ENCODE peak calls at places on chromosomes 7 and 10, in nine cellular contexts. C is GM23248, D is MM.1S, E is colonic mucosa, T is H1, M is K562, V is neuronal stem cell, A is mesendoderm, P is HCT116. L is an unnamed sample.

GRCh38 chr10:12971001-12971788 is 30.3 kb downstream of the CCDC3 start:
- DNase-seq in C (no peak), D (no peak), E (no peak), T (no peak), M (no peak), V (no peak), A (no peak), P (no peak), L (no peak)

GRCh38 chr7:81516898-81517297 is 252.9 kb downstream of the HGF start:
- DNase-seq in C (peak), D (no peak), E (no peak), T (no peak), M (no peak), V (no peak), A (no peak), P (no peak), L (no peak)

GRCh38 chr10:123614888-123615287 is 51.3 kb upstream of the GPR26 start:
- DNase-seq in C (peak), D (peak), E (peak), T (peak), M (peak), V (peak), A (peak), P (peak), L (peak)

GRCh38 chr7:118372530-118372929 is 148.0 kb downstream of the ANKRD7 start:
- DNase-seq in C (peak), D (peak), E (no peak), T (no peak), M (peak), V (no peak), A (no peak), P (no peak), L (no peak)

GRCh38 chr10:60139798-60140566 is 233.6 kb upstream of the CCDC6 start:
- DNase-seq in C (peak), D (no peak), E (no peak), T (no peak), M (no peak), V (peak), A (peak), P (no peak), L (no peak)

GRCh38 chr10:99984201-99984600 is 25.5 kb downstream of the DNMBP start:
- DNase-seq in C (peak), D (peak), E (no peak), T (no peak), M (no peak), V (no peak), A (no peak), P (no peak), L (no peak)

GRCh38 chr7:1854521-1855395 is 184.7 kb downstream of the ELFN1 start:
- DNase-seq in C (no peak), D (no peak), E (no peak), T (no peak), M (peak), V (no peak), A (no peak), P (no peak), L (no peak)

GRCh38 chr10:98394855-98395440 is 20.0 kb downstream of the PYROXD2 start:
- DNase-seq in C (peak), D (no peak), E (no peak), T (no peak), M (no peak), V (no peak), A (no peak), P (no peak), L (no peak)

GRCh38 chr7:14233898-14234174 is 244.4 kb upstream of the ETV1 start:
- DNase-seq in C (no peak), D (no peak), E (no peak), T (no peak), M (no peak), V (no peak), A (no peak), P (no peak), L (no peak)

GRCh38 chr10:69088801-69089501 is 1.0 kb downstream of the SRGN start:
- DNase-seq in C (peak), D (peak), E (no peak), T (no peak), M (peak), V (no peak), A (no peak), P (no peak), L (no peak)

GRCh38 chr7:44102846-44103565 is 1.1 kb upstream of the AEBP1 start:
- DNase-seq in C (no peak), D (no peak), E (no peak), T (no peak), M (no peak), V (no peak), A (no peak), P (no peak), L (no peak)
- H3K4me3 ChIP-seq in C (no peak), D (no peak), E (no peak), T (no peak), M (no peak), V (peak), A (no peak), P (no peak), L (no peak)

DNA sequence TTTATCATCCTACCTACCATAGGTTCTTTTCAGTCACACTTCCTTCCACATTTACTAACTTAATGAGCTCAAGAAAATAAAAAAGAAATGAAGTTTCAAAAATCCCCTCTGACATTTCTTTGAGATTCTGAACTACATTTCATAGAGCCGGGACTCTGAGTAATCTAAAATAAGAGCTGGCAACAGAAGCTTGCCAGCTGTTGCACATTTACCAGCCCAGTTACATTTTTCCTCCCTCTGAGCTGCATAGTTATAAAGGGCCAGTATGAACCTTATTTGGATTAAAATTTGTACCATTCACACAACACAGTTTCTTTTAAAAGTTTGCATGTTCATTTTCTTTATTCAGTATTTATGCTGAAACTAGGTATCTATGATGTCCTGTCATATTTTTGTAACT is 119.5 kb upstream of the CAV2 start:
- DNase-seq in C (peak), D (no peak), E (no peak), T (no peak), M (no peak), V (no peak), A (no peak), P (no peak), L (no peak)
- H3K9ac ChIP-seq in C (peak), D (no peak), E (no peak), T (no peak), M (no peak), V (no peak), A (no peak), P (no peak), L (no peak)

GRCh38 chr7:111198255-111198654 is 107.3 kb downstream of the LRRN3 start:
- DNase-seq in C (peak), D (no peak), E (no peak), T (no peak), M (no peak), V (no peak), A (no peak), P (peak), L (no peak)
- H3K4me3 ChIP-seq in C (peak), D (no peak), E (no peak), T (no peak), M (no peak), V (no peak), A (no peak), P (no peak), L (no peak)

DNA sequence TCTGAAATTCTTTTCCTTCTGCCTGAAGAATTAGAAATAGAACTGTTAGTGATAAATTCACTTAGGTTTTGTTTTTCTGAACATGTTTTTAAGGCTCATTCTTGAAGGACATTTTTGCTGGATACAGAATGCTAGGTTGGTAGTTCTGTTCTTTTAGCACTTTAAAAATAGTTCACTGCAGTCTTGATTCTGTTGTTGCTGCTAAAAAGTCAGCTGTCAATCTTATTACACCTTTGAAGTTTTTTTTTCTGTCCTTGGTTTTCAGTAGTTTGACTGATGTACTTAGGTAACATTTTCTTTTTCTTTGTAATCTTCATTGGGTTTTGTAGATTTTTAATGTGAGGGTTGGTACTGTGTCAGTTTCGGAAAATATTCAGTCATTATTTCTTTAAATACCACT is 48.7 kb downstream of the C1GALT1 start:
- DNase-seq in C (no peak), D (peak), E (no peak), T (no peak), M (no peak), V (no peak), A (no peak), P (no peak), L (no peak)
- H3K9ac ChIP-seq in C (no peak), D (no peak), E (no peak), T (no peak), M (no peak), V (no peak), A (no peak), P (no peak), L (no peak)

GRCh38 chr10:48331436-48331835 is 25.0 kb downstream of the MAPK8 start:
- DNase-seq in C (no peak), D (no peak), E (no peak), T (no peak), M (no peak), V (no peak), A (no peak), P (no peak), L (no peak)
- H3K4me3 ChIP-seq in C (no peak), D (no peak), E (no peak), T (no peak), M (no peak), V (no peak), A (no peak), P (no peak), L (no peak)

DNA sequence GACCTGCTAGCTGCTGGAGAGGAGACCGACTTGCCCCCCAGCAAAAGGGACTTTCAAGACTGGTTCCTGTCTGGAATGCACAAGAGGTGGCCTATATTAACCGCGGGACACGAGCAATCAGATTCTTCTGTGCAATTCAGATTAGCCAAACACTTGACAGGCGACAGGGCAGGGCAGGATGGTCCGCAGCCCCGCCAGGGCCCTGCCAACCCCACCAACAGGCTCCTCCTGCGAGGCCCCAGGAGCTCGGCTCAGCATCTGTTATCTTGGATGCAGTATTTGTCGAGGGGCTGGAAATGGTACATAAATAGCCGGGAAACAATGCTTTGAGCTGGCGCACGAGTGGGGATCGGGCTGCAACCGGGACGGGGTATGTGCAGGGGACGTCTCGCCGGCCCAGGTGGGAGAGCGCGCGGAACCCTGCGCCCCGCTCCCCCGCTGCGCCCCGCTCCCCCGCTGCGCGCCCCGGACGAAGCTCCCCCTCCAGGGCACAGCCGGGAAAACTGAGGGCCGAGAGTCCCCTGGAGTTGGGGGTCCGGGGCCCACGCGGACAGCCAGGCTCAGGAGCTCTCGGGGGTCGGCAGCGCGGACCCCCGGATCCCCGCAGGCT is 669 bp downstream of the RADIL start:
- DNase-seq in C (peak), D (no peak), E (no peak), T (no peak), M (no peak), V (peak), A (peak), P (no peak), L (no peak)
- H3K9ac ChIP-seq in C (peak), D (no peak), E (peak), T (peak), M (peak), V (peak), A (peak), P (peak), L (peak)

GRCh38 chr10:21514101-21514807 is 11.2 kb downstream of the SKIDA1 start:
- DNase-seq in C (no peak), D (no peak), E (no peak), T (no peak), M (no peak), V (no peak), A (no peak), P (no peak), L (no peak)
- H3K4me3 ChIP-seq in C (no peak), D (no peak), E (no peak), T (peak), M (no peak), V (peak), A (no peak), P (no peak), L (peak)

GRCh38 chr7:105689093-105689819 is 108.0 kb upstream of the EFCAB10 start:
- DNase-seq in C (no peak), D (no peak), E (no peak), T (peak), M (no peak), V (no peak), A (peak), P (no peak), L (peak)

GRCh38 chr7:105690286-105690915 is 109.1 kb upstream of the EFCAB10 start:
- DNase-seq in C (no peak), D (no peak), E (no peak), T (no peak), M (no peak), V (no peak), A (peak), P (no peak), L (no peak)

GRCh38 chr7:105693576-105693975 is 112.3 kb upstream of the EFCAB10 start:
- DNase-seq in C (no peak), D (no peak), E (no peak), T (no peak), M (no peak), V (no peak), A (no peak), P (no peak), L (no peak)

GRCh38 chr7:105691692-105692564 is 110.6 kb upstream of the EFCAB10 start:
- DNase-seq in C (peak), D (peak), E (peak), T (no peak), M (no peak), V (no peak), A (no peak), P (no peak), L (no peak)

GRCh38 chr7:105691029-105691691 is 109.9 kb upstream of the EFCAB10 start:
- DNase-seq in C (peak), D (peak), E (no peak), T (no peak), M (no peak), V (no peak), A (peak), P (no peak), L (no peak)
- H3K9ac ChIP-seq in C (peak), D (peak), E (peak), T (peak), M (no peak), V (no peak), A (peak), P (no peak), L (no peak)

L was measured in NT2/D1.